ENCODE peak calls at places on chromosomes 6 and 20, in six cellular contexts. Y is NCI-H2029 treated with DMSO at 0.1 percent for 48 hours, T is endodermal cell, Q is A549, F is mesendoderm, Z is GM20000. A is an unnamed sample.

GRCh38 chr6:25014806-25015560 is 79.2 kb upstream of the RIPOR2 start:
- DNase-seq in Y (no peak), T (no peak), Q (no peak), F (peak; percentile 71), Z (no peak), A (no peak)

GRCh38 chr6:151095538-151096254 is 144.1 kb upstream of the AKAP12 start:
- DNase-seq in Y (no peak), T (peak; percentile 22), Q (no peak), F (no peak), Z (no peak), A (no peak)

GRCh38 chr20:44019638-44020335 is 105.1 kb downstream of the TOX2 start:
- DNase-seq in Y (no peak), T (peak; percentile 65), Q (no peak), F (peak; percentile 44), Z (no peak), A (no peak)

GRCh38 chr20:50814438-50815161 is 19.7 kb downstream of the BCAS4 start:
- DNase-seq in Y (no peak), T (no peak), Q (no peak), F (peak; percentile 22), Z (no peak), A (no peak)

GRCh38 chr6:71383891-71384489 is 95.4 kb downstream of the OGFRL1 start:
- DNase-seq in Y (no peak), T (no peak), Q (no peak), F (peak; percentile 42), Z (peak; percentile 6), A (no peak)

GRCh38 chr6:9126845-9127560 is 691.7 kb upstream of the SLC35B3 start:
- DNase-seq in Y (no peak), T (no peak), Q (peak; percentile 15), F (no peak), Z (no peak), A (no peak)

GRCh38 chr6:32868257-32868788 is 14.3 kb downstream of the PSMB9 start:
- DNase-seq in Y (peak; percentile 50), T (peak; percentile 89), Q (peak; percentile 20), F (peak; percentile 61), Z (peak; percentile 65), A (peak; percentile 54)

GRCh38 chr6:132934496-132934895 is 120.1 kb downstream of the RPS12 start:
- DNase-seq in Y (no peak), T (no peak), Q (no peak), F (no peak), Z (no peak), A (no peak)

GRCh38 chr20:46331612-46332361 is 23.5 kb upstream of the CDH22 start:
- DNase-seq in Y (no peak), T (no peak), Q (no peak), F (no peak), Z (no peak), A (no peak)